ENCODE peak calls at places on chromosomes 6 and 20, in six cellular contexts. One of them, this sample, is unnamed.

GRCh38 chr6:84976516-84977420 is 212.4 kb upstream of the TBX18 start:
- DNase-seq in small intestine: no peak
- DNase-seq in ovary: no peak
- DNase-seq in osteocyte: no peak
- DNase-seq in Right ventricle myocardium superior: no peak
- DNase-seq in IMR-90: no peak
- DNase-seq in this sample: no peak

GRCh38 chr6:18245642-18246041 is 18.7 kb downstream of the DEK start:
- DNase-seq in small intestine: no peak
- DNase-seq in ovary: no peak
- DNase-seq in osteocyte: no peak
- DNase-seq in Right ventricle myocardium superior: no peak
- DNase-seq in IMR-90: no peak
- DNase-seq in this sample: no peak

GRCh38 chr6:147756000-147756399 is 247.5 kb downstream of the SAMD5 start:
- DNase-seq in small intestine: no peak
- DNase-seq in ovary: no peak
- DNase-seq in osteocyte: no peak
- DNase-seq in Right ventricle myocardium superior: no peak
- DNase-seq in IMR-90: no peak
- DNase-seq in this sample: no peak

GRCh38 chr6:3749390-3749978 is 2.0 kb downstream of the PXDC1 start:
- DNase-seq in small intestine: peak
- DNase-seq in ovary: peak
- DNase-seq in osteocyte: peak
- DNase-seq in Right ventricle myocardium superior: no peak
- DNase-seq in IMR-90: no peak
- DNase-seq in this sample: no peak

GRCh38 chr6:116101298-116101718 is 655 bp downstream of the NT5DC1 start:
- DNase-seq in small intestine: no peak
- DNase-seq in ovary: no peak
- DNase-seq in osteocyte: no peak
- DNase-seq in Right ventricle myocardium superior: no peak
- DNase-seq in IMR-90: no peak
- DNase-seq in this sample: no peak

GRCh38 chr6:28215425-28215824 is 9.7 kb upstream of the ZSCAN9 start:
- DNase-seq in small intestine: peak
- DNase-seq in ovary: no peak
- DNase-seq in osteocyte: no peak
- DNase-seq in Right ventricle myocardium superior: no peak
- DNase-seq in IMR-90: peak
- DNase-seq in this sample: no peak

GRCh38 chr6:146470091-146470770 is 73.4 kb upstream of the RAB32 start:
- DNase-seq in small intestine: no peak
- DNase-seq in ovary: no peak
- DNase-seq in osteocyte: no peak
- DNase-seq in Right ventricle myocardium superior: no peak
- DNase-seq in IMR-90: no peak
- DNase-seq in this sample: no peak

GRCh38 chr20:23231561-23232218 is 118.9 kb upstream of the NXT1 start:
- DNase-seq in small intestine: no peak
- DNase-seq in ovary: no peak
- DNase-seq in osteocyte: peak
- DNase-seq in Right ventricle myocardium superior: no peak
- DNase-seq in IMR-90: peak
- DNase-seq in this sample: no peak

GRCh38 chr6:105781248-105781647 is 304.9 kb upstream of the PRDM1 start:
- DNase-seq in small intestine: peak
- DNase-seq in ovary: no peak
- DNase-seq in osteocyte: no peak
- DNase-seq in Right ventricle myocardium superior: no peak
- DNase-seq in IMR-90: no peak
- DNase-seq in this sample: no peak

GRCh38 chr6:75842191-75842590 is 93.2 kb downstream of the MYO6 start:
- DNase-seq in small intestine: no peak
- DNase-seq in ovary: no peak
- DNase-seq in osteocyte: no peak
- DNase-seq in Right ventricle myocardium superior: no peak
- DNase-seq in IMR-90: peak
- DNase-seq in this sample: no peak